ENCODE peak calls at places on chromosomes 3 and 15, in four cellular contexts. K, B, J and C are unnamed samples.

GRCh38 chr3:131216340-131216739 is 165.2 kb upstream of the NUDT16 start:
- DNase-seq in B (no peak), K (peak), J (no peak), C (no peak)

GRCh38 chr3:14274999-14275961 is 96.7 kb downstream of the LSM3 start:
- DNase-seq in J (no peak), K (peak), B (peak), C (peak)

GRCh38 chr15:81301815-81302399 is 22.0 kb downstream of the STARD5 start:
- DNase-seq in B (no peak), J (no peak), K (no peak), C (no peak)

GRCh38 chr3:72355168-72355567 is 493.1 kb downstream of the SHQ1 start:
- DNase-seq in K (no peak), B (no peak), J (no peak), C (no peak)

GRCh38 chr15:28020644-28021043 is 78.5 kb downstream of the OCA2 start:
- DNase-seq in B (no peak), J (no peak), K (no peak), C (no peak)

GRCh38 chr15:70892912-70893560 is 410 bp downstream of the LRRC49 start:
- DNase-seq in J (peak), B (no peak), K (peak), C (peak)

GRCh38 chr15:58873267-58873666 is 60.2 kb downstream of the SLTM start:
- DNase-seq in K (peak), J (peak), B (no peak), C (peak)

GRCh38 chr15:98363416-98363815 is 284.9 kb upstream of the IGF1R start:
- DNase-seq in B (no peak), K (no peak), J (no peak), C (no peak)

GRCh38 chr3:117660941-117661635 is 951.5 kb downstream of the TUSC7 start:
- DNase-seq in K (peak), B (no peak), J (no peak), C (no peak)

GRCh38 chr3:138051946-138052802 is 42.2 kb downstream of the CLDN18 start:
- DNase-seq in K (peak), J (peak), B (peak), C (peak)

GRCh38 chr15:89899303-89899946 is 5.6 kb upstream of the AP3S2 start:
- DNase-seq in B (no peak), K (no peak), J (no peak), C (no peak)

GRCh38 chr15:44034933-44035624 is 160.0 kb downstream of the FRMD5 start:
- DNase-seq in B (no peak), K (peak), J (peak), C (peak)

GRCh38 chr3:43327184-43327950 is 41.0 kb downstream of the SNRK start:
- DNase-seq in K (peak), J (no peak), B (no peak), C (no peak)

GRCh38 chr15:81146006-81146405 is 11.9 kb downstream of the CFAP161 start:
- DNase-seq in B (no peak), J (no peak), K (peak), C (no peak)

GRCh38 chr3:153980252-153980590 is 141.0 kb upstream of the ARHGEF26 start:
- DNase-seq in K (no peak), J (no peak), B (no peak), C (peak)

DNA sequence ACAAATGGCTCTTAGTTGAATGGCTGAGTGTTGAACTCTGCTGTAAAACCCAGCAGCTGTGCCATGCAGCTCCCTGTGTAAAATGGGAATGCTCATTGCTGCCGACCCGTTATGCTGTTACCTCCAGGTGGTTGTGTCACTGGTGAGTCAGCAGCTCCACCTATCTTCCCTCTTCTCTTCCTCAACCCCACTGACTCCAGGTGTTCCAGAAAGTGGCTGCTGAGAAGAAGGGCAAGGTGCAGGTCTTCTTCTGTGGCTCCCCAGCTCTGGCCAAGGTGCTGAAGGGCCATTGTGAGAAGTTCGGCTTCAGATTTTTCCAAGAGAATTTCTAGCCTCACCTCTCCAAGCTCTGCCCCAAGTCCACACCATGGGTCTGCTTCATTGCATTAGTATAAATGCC is 41.9 kb downstream of the NOX5 start:
- DNase-seq in B (no peak), K (no peak), J (peak), C (peak)
- TF ChIP-seq CTCF in B (no peak), K (no peak), J (no peak), C (no peak)

DNA sequence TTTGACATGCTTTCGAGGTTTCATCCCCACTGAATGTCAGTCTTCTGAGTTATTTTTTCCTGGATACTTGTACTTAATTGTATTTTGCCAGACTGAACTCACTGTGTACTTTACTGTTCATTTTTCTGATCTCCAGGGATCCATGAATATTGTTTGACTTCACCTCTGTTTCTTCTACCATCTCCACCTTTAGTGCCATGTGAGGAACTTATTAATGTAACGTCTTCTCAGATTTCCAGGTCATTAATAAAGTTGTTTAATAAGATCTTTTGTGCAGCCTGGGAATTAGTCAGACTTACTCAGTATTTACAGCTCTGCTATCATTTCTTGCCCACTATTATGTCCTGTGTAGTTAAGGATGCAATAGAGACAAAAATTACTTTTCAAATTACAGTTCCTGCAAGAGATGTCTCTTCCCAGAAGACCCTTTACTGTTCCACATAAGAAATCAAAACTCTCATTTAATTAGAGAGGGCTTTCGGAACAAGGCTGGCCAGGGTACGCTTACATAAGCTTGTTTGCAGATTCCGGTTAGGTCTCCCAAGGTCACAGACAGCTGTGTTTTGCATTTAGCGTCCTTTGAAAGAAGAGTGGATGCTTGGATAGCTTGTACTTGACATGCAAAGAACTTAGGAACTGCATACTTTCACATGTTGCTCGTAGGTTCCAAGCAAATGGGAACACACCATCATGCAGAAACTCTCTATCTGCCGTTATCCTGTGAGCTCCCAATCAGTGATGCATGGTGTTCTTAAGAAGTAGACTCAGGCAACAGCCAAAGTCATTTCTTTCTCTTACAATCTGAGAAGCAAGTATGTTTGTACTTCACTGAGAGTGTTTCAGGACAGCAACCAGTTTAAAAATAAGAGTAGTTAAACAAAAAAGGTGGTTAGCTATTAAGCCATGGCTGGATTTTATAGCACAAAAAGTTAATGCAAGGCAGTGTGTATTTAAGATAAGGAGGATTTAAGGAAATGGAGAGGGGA is 37.5 kb downstream of the FILIP1L start:
- DNase-seq in J (no peak), K (no peak), B (no peak), C (no peak)
- TF ChIP-seq CTCF in J (no peak), K (no peak), B (no peak), C (no peak)

DNA sequence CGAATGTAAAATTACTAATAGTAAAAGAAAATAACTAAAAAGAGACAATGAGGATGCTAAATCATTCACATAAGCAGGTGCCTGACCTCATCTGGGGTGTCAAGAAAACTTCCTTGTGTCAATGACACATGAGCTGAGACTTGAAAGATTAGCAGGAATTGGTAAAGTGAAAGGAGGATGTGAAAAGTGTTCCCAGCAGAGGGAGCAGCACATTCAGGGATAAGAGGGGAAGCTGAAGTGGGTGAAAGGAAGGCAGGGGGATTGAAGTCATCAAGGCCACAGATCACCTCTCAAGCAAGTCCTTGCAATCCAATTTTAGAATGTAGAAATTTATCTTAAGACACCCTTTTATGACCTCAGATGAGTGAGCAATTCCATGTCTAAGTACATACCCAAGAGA is 60.2 kb upstream of the ACP3 start:
- DNase-seq in J (peak), K (peak), B (peak), C (peak)
- TF ChIP-seq CTCF in J (peak), K (peak), B (peak), C (peak)

GRCh38 chr15:50777045-50777444 is 11.5 kb upstream of the SPPL2A start:
- DNase-seq in J (no peak), B (no peak), K (no peak), C (no peak)
- TF ChIP-seq CTCF in J (no peak), B (no peak), K (peak), C (no peak)